ENCODE peak calls at places on chromosome 12, in seven cellular contexts. P is stomach, J is suprapubic skin, R is fibroblast of pulmonary artery, W is psoas muscle, Y is dorsolateral prefrontal cortex, O is OCI-LY7. I is an unnamed sample.

GRCh38 chr12:27616356-27617150 is 79.7 kb upstream of the REP15 start:
- DNase-seq in J (no peak), R (no peak), P (no peak), O (no peak), Y (no peak), W (no peak), I (no peak)

GRCh38 chr12:47742253-47742825 is 16.3 kb downstream of the RAPGEF3 start:
- DNase-seq in Y (no peak), R (peak; percentile 44), J (no peak), P (peak; percentile 70), W (peak; percentile 71), O (peak; percentile 67), I (peak; percentile 56)

GRCh38 chr12:115375188-115375991 is 691.4 kb upstream of the TBX3 start:
- DNase-seq in R (peak; percentile 67), O (no peak), J (no peak), W (no peak), P (no peak), Y (no peak), I (no peak)

GRCh38 chr12:97148941-97149559 is 242.0 kb downstream of the NEDD1 start:
- DNase-seq in R (peak; percentile 47), Y (peak; percentile 56), J (no peak), W (peak; percentile 44), O (peak; percentile 65), P (peak; percentile 68), I (peak; percentile 60)

GRCh38 chr12:31876568-31877424 is 82.4 kb upstream of the RESF1 start:
- DNase-seq in J (no peak), W (no peak), O (peak; percentile 59), P (no peak), R (no peak), Y (no peak), I (no peak)

GRCh38 chr12:64390275-64390851 is at the start of gene C12orf56:
- DNase-seq in J (no peak), P (no peak), R (no peak), O (no peak), Y (no peak), W (no peak), I (no peak)

GRCh38 chr12:51865470-51865745 is 16.9 kb upstream of the FIGNL2 start:
- DNase-seq in P (no peak), O (no peak), J (no peak), R (no peak), Y (no peak), W (peak; percentile 22), I (no peak)

GRCh38 chr12:107317751-107318553 is 224.6 kb upstream of the CRY1 start:
- DNase-seq in Y (peak; percentile 63), P (peak; percentile 75), O (no peak), W (peak; percentile 90), R (peak; percentile 86), J (peak; percentile 73), I (peak; percentile 85)

GRCh38 chr12:50641566-50641965 is 122.3 kb upstream of the ATF1 start:
- DNase-seq in J (no peak), O (peak; percentile 43), P (no peak), Y (no peak), R (no peak), W (no peak), I (no peak)

GRCh38 chr12:59031313-59031712 is 111.0 kb upstream of the LRIG3 start:
- DNase-seq in W (no peak), P (no peak), O (no peak), Y (no peak), R (no peak), J (no peak), I (no peak)

GRCh38 chr12:102958073-102958829 is 777 bp downstream of the ASCL1 start:
- DNase-seq in W (no peak), Y (peak; percentile 58), R (peak; percentile 30), J (no peak), O (no peak), P (no peak), I (no peak)

GRCh38 chr12:70733385-70733784 is 96.2 kb upstream of the PTPRB start:
- DNase-seq in J (no peak), O (peak; percentile 60), Y (no peak), P (no peak), R (peak; percentile 90), W (no peak), I (no peak)

GRCh38 chr12:7731499-7731898 is 15.7 kb downstream of the CLEC4C start:
- DNase-seq in J (no peak), P (no peak), Y (no peak), O (no peak), R (no peak), W (no peak), I (no peak)

GRCh38 chr12:100576311-100577036 is 3.0 kb downstream of the GAS2L3 start:
- DNase-seq in O (no peak), P (no peak), J (no peak), R (peak; percentile 89), Y (no peak), W (no peak), I (no peak)

GRCh38 chr12:67826946-67827719 is 162.1 kb upstream of the IFNG-AS1 start:
- DNase-seq in P (no peak), J (no peak), R (peak; percentile 24), Y (no peak), W (no peak), O (no peak), I (no peak)

GRCh38 chr12:128853321-128854197 is at the start of gene GLT1D1:
- DNase-seq in P (no peak), J (no peak), O (no peak), W (no peak), R (no peak), Y (peak; percentile 53), I (no peak)

GRCh38 chr12:13187399-13187798 is 9.1 kb upstream of the EMP1 start:
- DNase-seq in P (no peak), O (no peak), Y (no peak), W (no peak), J (no peak), R (no peak), I (no peak)

GRCh38 chr12:288687-289086 is 26.1 kb upstream of the SLC6A13 start:
- DNase-seq in P (peak; percentile 55), J (no peak), O (no peak), Y (no peak), W (no peak), R (peak; percentile 62), I (no peak)

GRCh38 chr12:118190266-118190665 is 54.3 kb downstream of the PEBP1 start:
- DNase-seq in W (no peak), O (no peak), Y (no peak), J (no peak), R (peak; percentile 48), P (no peak), I (no peak)

GRCh38 chr12:124517260-124518050 is 50.0 kb downstream of the NCOR2 start:
- DNase-seq in J (peak; percentile 90), O (no peak), Y (peak; percentile 81), P (peak; percentile 92), W (peak; percentile 84), R (peak; percentile 56), I (peak; percentile 71)

GRCh38 chr12:50610171-50610570 is 105.4 kb downstream of the DIP2B start:
- DNase-seq in W (no peak), J (no peak), O (no peak), P (no peak), R (no peak), Y (no peak), I (no peak)

GRCh38 chr12:110102255-110102654 is 21.9 kb upstream of the IFT81 start:
- DNase-seq in Y (no peak), J (no peak), P (no peak), W (no peak), R (peak; percentile 65), O (peak; percentile 79), I (no peak)

GRCh38 chr12:106415134-106415533 is 57.6 kb downstream of the POLR3B start:
- DNase-seq in Y (no peak), J (no peak), O (no peak), P (no peak), W (no peak), R (peak; percentile 58), I (no peak)

GRCh38 chr12:11785722-11786121 is 136.2 kb downstream of the ETV6 start:
- DNase-seq in O (no peak), J (no peak), Y (no peak), W (no peak), R (peak; percentile 49), P (no peak), I (no peak)

GRCh38 chr12:92574046-92574783 is 128.6 kb upstream of the PLEKHG7 start:
- DNase-seq in O (peak; percentile 46), W (no peak), Y (no peak), J (no peak), R (no peak), P (no peak), I (no peak)

GRCh38 chr12:49366652-49367380 is 446 bp upstream of the SPATS2 start:
- DNase-seq in J (peak; percentile 92), Y (peak; percentile 91), W (peak; percentile 95), P (peak; percentile 91), O (peak; percentile 95), R (peak; percentile 96), I (peak; percentile 87)
- TF ChIP-seq CTCF in J (peak; percentile 29), Y (peak; percentile 29), W (peak; percentile 28), P (no peak), O (peak; percentile 19), R (peak; percentile 1), I (no peak)

DNA sequence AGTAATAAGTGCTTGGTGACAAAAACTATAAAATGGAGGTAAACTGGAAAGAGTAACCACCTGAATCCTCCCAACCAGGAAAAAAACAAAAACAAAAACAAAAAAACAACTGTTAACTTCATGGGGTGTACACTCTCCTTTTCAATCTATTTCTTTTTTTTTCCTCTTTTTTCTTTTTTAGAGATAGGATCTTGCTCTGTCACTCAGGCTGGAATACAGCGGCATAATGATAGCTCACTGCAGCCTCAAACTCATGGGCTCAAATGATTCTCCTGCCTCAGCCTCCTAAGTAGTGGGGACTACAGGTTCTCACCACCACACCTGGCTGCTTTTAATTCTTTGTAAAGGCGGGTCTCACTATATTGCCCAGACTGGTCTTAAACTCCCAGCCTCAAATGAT is 76.8 kb downstream of the PHLDA1 start:
- DNase-seq in P (no peak), R (no peak), O (no peak), W (no peak), Y (no peak), J (no peak), I (no peak)
- H3K4me3 ChIP-seq in P (no peak overlapping the region), R (no peak overlapping the region), O (no peak overlapping the region), W (no peak overlapping the region), Y (no peak overlapping the region), J (no peak overlapping the region), I (no peak overlapping the region)

DNA sequence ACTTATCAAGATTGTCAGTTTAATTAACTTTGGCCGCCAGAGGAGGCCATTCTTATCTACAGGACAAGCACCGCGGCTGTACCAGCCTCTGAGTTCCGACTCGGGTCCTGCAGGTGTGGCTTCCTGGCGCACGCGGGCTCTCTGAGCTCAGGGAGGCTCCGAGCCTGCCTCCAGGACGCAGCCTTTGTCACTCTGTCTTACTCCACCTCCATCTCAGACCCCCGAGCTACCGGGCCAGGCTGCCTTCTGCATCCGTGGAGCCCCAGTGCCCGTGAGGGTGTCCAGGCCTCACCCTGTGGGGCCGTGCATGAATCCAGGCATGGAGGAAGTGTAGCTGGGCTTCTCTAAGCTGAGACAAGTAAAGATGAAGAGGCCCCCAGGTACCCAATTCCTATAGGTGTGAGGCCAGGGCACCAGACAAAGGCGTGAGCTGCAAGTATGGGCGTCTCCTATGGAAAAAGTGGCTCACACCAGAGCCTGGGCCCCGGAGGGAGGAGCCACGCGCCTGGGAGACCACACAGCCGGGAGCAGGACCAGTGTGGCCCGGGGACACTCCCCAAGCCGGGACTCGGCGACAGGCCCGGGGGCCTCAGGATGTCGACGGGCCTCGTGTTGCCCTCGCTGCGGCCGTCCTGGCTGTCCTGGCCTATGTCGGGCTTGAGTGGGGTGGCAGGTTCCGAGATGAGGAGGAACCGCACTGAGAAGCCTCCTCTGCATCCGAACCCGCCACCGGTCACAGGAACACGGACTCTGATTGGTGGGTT is 42.8 kb downstream of the NOC4L start:
- DNase-seq in O (peak; percentile 23), Y (no peak), W (no peak), P (no peak), R (no peak), J (no peak), I (no peak)
- TF ChIP-seq CTCF in O (no peak), Y (no peak), W (no peak), P (no peak), R (no peak), J (no peak), I (no peak)

GRCh38 chr12:48958049-48958388 is 732 bp upstream of the ARF3 start:
- DNase-seq in O (peak; percentile 51), J (no peak), Y (no peak), W (no peak), P (no peak), R (no peak), I (no peak)
- H3K4me3 ChIP-seq in O (peak overlapping the region; percentile 75), J (peak overlapping the region; percentile 62), Y (peak overlapping the region; percentile 97), W (peak overlapping the region; percentile 80), P (peak overlapping the region; percentile 100), R (peak overlapping the region; percentile 97), I (no peak overlapping the region)

I was measured in lung.